ENCODE peak calls at places on chromosomes 3 and 15, in five cellular contexts. G is naive thymus-derived CD4-positive, alpha-beta T cell; H is sigmoid colon; L is left ventricle myocardium inferior; T is CD8-positive, alpha-beta memory T cell. K is an unnamed sample. For H3K9me3 and H3K4me1, the result is how much of the 10 kb centered on the place peaks cover.

GRCh38 chr15:23686466-23687142 is 501 bp downstream of the NDN start:
- DNase-seq in G (no peak), H (no peak), L (no peak), T (no peak), K (no peak)

GRCh38 chr3:8759038-8759755 is 10.2 kb downstream of the OXTR start:
- DNase-seq in G (no peak), H (no peak), L (no peak), T (no peak), K (no peak)

GRCh38 chr15:76994001-76994400 is 925 bp upstream of the PSTPIP1 start:
- DNase-seq in G (no peak), H (peak), L (peak), T (peak), K (no peak)

GRCh38 chr3:123656691-123657090 is 71.8 kb upstream of the HACD2 start:
- DNase-seq in G (no peak), H (no peak), L (no peak), T (no peak), K (no peak)

GRCh38 chr3:126999383-126999782 is 16.5 kb downstream of the PLXNA1 start:
- DNase-seq in G (no peak), H (no peak), L (no peak), T (no peak), K (no peak)

GRCh38 chr3:112619295-112619694 is 21.6 kb downstream of the CCDC80 start:
- DNase-seq in G (no peak), H (no peak), L (no peak), T (no peak), K (no peak)

GRCh38 chr3:112979244-112979832 is 4.4 kb upstream of the CD200R1 start:
- DNase-seq in G (peak), H (no peak), L (no peak), T (no peak), K (no peak)

GRCh38 chr15:25738171-25738792 is 124.8 kb downstream of the ATP10A start:
- DNase-seq in G (no peak), H (peak), L (no peak), T (no peak), K (no peak)

GRCh38 chr3:60017631-60018030 is 967.8 kb upstream of the CFAP20DC start:
- DNase-seq in G (peak), H (no peak), L (no peak), T (no peak), K (no peak)

GRCh38 chr3:50122071-50122470 is 33.1 kb upstream of the SEMA3F start:
- DNase-seq in G (no peak), H (peak), L (no peak), T (no peak), K (no peak)

GRCh38 chr3:181794036-181794790 is 82.5 kb downstream of the SOX2 start:
- DNase-seq in G (no peak), H (no peak), L (no peak), T (no peak), K (no peak)

GRCh38 chr15:72315706-72316370 is 4.1 kb downstream of the CELF6 start:
- DNase-seq in G (no peak), H (no peak), L (no peak), T (no peak), K (no peak)

DNA sequence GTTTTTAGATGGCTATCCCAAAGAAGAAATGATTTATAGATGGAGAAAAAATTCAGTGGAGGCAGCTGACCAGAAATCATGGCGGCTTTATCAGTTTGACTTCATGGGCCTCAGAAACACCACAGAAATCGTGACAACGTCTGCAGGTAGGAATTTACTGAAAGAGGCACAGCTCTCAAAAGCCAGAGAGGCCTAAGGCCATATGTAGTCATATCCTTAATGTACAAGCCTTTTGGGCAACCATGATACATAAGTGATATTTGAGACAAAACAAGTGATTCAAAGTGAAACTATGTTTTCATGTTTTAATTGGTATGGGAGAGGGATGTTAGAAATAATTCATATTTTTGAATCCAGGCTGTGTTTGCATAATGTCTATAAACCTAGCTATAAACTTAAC is 509.7 kb downstream of the GABRG3 start:
- DNase-seq in G (no peak), H (no peak), L (no peak), T (no peak), K (no peak)
- H3K9me3 ChIP-seq in G (under half), H (under half), L (under half), T (under half), K (under half)

GRCh38 chr3:100492059-100492809 is at the start of gene TMEM45A:
- DNase-seq in G (peak), H (peak), L (peak), T (peak), K (peak)
- H3K27ac ChIP-seq in G (no peak), H (peak), L (peak), T (no peak), K (no peak)

GRCh38 chr15:56984681-56985515 is 66.5 kb downstream of the TCF12 start:
- DNase-seq in G (no peak), H (no peak), L (no peak), T (no peak), K (no peak)
- H3K4me1 ChIP-seq in G (under half), H (under half), L (half or more), T (under half), K (under half)

GRCh38 chr15:29114277-29115092 is 155.1 kb downstream of the NSMCE3 start:
- DNase-seq in G (no peak), H (no peak), L (no peak), T (no peak), K (no peak)

GRCh38 chr15:29115093-29115991 is 154.3 kb downstream of the NSMCE3 start:
- DNase-seq in G (peak), H (no peak), L (no peak), T (no peak), K (no peak)

GRCh38 chr15:29113336-29114276 is 156.0 kb downstream of the NSMCE3 start:
- DNase-seq in G (no peak), H (no peak), L (no peak), T (no peak), K (no peak)

GRCh38 chr15:29117778-29118177 is 151.8 kb downstream of the NSMCE3 start:
- DNase-seq in G (no peak), H (no peak), L (no peak), T (no peak), K (no peak)

GRCh38 chr15:29116970-29117700 is 152.5 kb downstream of the NSMCE3 start:
- DNase-seq in G (no peak), H (no peak), L (no peak), T (no peak), K (no peak)
- H3K9me3 ChIP-seq in G (under half), H (under half), L (under half), T (under half), K (under half)

GRCh38 chr15:85672338-85673097 is 122.2 kb downstream of the KLHL25 start:
- DNase-seq in G (no peak), H (no peak), L (no peak), T (no peak), K (no peak)
- H3K27ac ChIP-seq in G (no peak), H (peak), L (peak), T (no peak), K (no peak)

GRCh38 chr3:134326760-134327593 is 47.3 kb downstream of the AMOTL2 start:
- DNase-seq in G (no peak), H (peak), L (peak), T (no peak), K (peak)
- H3K4me1 ChIP-seq in G (under half), H (half or more), L (under half), T (under half), K (under half)

DNA sequence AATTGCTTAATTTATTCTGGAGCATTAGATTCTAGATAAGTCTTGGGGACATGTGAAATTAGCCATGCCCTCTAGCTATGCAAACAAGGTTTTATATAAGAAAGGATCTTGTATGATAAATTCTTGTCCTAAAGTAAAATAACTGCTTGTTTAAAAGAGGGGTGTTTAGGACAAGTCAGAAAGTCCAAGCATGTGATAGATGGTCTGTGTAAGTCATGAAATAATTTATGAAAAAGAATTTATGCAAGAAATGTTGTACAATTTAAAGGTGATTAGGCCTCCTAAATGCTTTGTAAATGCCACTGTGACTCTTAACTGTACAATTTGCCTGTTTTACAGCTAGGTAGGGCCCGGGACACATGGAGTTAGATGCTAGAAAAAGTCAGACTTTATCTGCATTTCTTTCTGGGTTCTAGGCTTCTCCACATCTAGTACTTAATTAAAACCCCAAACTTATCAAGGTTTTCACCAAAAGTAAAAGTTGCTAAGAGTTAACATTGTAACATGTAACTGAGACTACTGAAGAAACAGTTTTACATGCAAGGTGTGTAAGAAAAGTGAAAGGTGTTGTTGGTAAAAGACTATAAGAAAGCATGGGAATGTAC is 13.2 kb downstream of the LINS1 start:
- DNase-seq in G (no peak), H (no peak), L (no peak), T (no peak), K (no peak)
- H3K9me3 ChIP-seq in G (under half), H (under half), L (under half), T (under half), K (under half)

GRCh38 chr15:31316135-31316795 is 10.4 kb upstream of the KLF13 start:
- DNase-seq in G (no peak), H (no peak), L (no peak), T (no peak), K (no peak)
- H3K27ac ChIP-seq in G (no peak), H (no peak), L (no peak), T (no peak), K (no peak)

DNA sequence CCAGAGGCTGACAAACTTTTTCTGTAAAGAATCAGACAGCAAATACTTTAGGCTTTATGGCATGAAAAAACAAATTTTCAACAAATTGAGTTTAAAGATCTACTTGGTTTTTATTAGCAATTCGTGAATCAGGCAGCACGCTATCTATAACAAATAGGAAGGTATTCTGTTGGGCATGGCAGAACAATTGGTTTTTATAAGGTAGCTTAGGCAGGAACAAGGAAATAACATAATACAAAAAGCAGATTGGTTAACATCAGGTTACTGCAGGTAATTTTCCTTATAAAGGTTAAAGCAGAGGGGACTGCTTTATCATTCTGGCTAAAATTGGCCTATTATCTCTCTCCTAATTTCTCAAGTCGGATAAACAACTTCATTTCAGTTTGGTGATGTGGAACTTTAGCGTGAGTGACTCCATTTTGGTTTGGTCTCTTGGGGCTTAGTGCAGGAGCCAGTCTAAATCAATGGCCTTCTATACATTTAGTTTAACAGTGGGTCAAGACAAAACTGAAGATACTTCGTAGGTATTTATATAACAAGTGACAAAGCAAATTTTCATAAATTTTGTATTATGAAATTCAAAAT is 26.8 kb downstream of the ZBTB38 start:
- DNase-seq in G (no peak), H (no peak), L (no peak), T (no peak), K (no peak)
- H3K4me1 ChIP-seq in G (under half), H (under half), L (under half), T (under half), K (under half)